ENCODE peak calls at places on chromosomes 1 and 21, in five cellular contexts. One of them, this sample, is unnamed.

GRCh38 chr1:43232071-43232470 is 37.7 kb upstream of the TMEM125 start:
- DNase-seq in PC-3: peak; percentile 58
- DNase-seq in colonic mucosa: no peak
- DNase-seq in psoas muscle: no peak
- DNase-seq in fibroblast of the aortic adventitia: peak; percentile 86
- DNase-seq in this sample: peak; percentile 67

GRCh38 chr1:81430955-81431646 is 369.6 kb upstream of the ADGRL2 start:
- DNase-seq in psoas muscle: no peak
- DNase-seq in fibroblast of the aortic adventitia: no peak
- DNase-seq in colonic mucosa: no peak
- DNase-seq in PC-3: no peak
- DNase-seq in this sample: no peak

GRCh38 chr1:212260557-212261342 is 24.5 kb upstream of the PPP2R5A start:
- DNase-seq in PC-3: peak; percentile 94
- DNase-seq in psoas muscle: no peak
- DNase-seq in fibroblast of the aortic adventitia: no peak
- DNase-seq in colonic mucosa: no peak
- DNase-seq in this sample: peak; percentile 33

GRCh38 chr21:32061755-32062154 is 188.9 kb downstream of the HUNK start:
- DNase-seq in psoas muscle: no peak
- DNase-seq in fibroblast of the aortic adventitia: no peak
- DNase-seq in PC-3: no peak
- DNase-seq in colonic mucosa: no peak
- DNase-seq in this sample: no peak

GRCh38 chr21:34728479-34728878 is 59.7 kb downstream of the CLIC6 start:
- DNase-seq in fibroblast of the aortic adventitia: no peak
- DNase-seq in colonic mucosa: peak; percentile 70
- DNase-seq in PC-3: peak; percentile 21
- DNase-seq in psoas muscle: no peak
- DNase-seq in this sample: no peak

GRCh38 chr1:167922611-167923074 is 8.7 kb upstream of the ADCY10 start:
- DNase-seq in psoas muscle: no peak
- DNase-seq in fibroblast of the aortic adventitia: no peak
- DNase-seq in PC-3: peak; percentile 79
- DNase-seq in colonic mucosa: no peak
- DNase-seq in this sample: no peak

GRCh38 chr1:29836626-29837305 is 600.4 kb downstream of the PTPRU start:
- DNase-seq in PC-3: no peak
- DNase-seq in psoas muscle: no peak
- DNase-seq in fibroblast of the aortic adventitia: no peak
- DNase-seq in colonic mucosa: no peak
- DNase-seq in this sample: no peak

GRCh38 chr1:35675773-35676172 is 34.4 kb upstream of the PSMB2 start:
- DNase-seq in fibroblast of the aortic adventitia: no peak
- DNase-seq in psoas muscle: no peak
- DNase-seq in PC-3: no peak
- DNase-seq in colonic mucosa: no peak
- DNase-seq in this sample: no peak

GRCh38 chr1:112712191-112712590 is 2.9 kb downstream of the PPM1J start:
- DNase-seq in colonic mucosa: no peak
- DNase-seq in fibroblast of the aortic adventitia: no peak
- DNase-seq in psoas muscle: no peak
- DNase-seq in PC-3: no peak
- DNase-seq in this sample: no peak

GRCh38 chr1:39395357-39395831 is 96.0 kb upstream of the BMP8A start:
- DNase-seq in PC-3: peak; percentile 72
- DNase-seq in colonic mucosa: peak; percentile 30
- DNase-seq in psoas muscle: no peak
- DNase-seq in fibroblast of the aortic adventitia: peak; percentile 80
- DNase-seq in this sample: peak; percentile 68

GRCh38 chr1:22045604-22046228 is 6.8 kb upstream of the CDC42 start:
- DNase-seq in colonic mucosa: no peak
- DNase-seq in fibroblast of the aortic adventitia: peak; percentile 39
- DNase-seq in PC-3: peak; percentile 29
- DNase-seq in psoas muscle: no peak
- DNase-seq in this sample: no peak

GRCh38 chr1:17662296-17662695 is 92.8 kb upstream of the ACTL8 start:
- DNase-seq in psoas muscle: no peak
- DNase-seq in colonic mucosa: no peak
- DNase-seq in fibroblast of the aortic adventitia: no peak
- DNase-seq in PC-3: no peak
- DNase-seq in this sample: no peak

GRCh38 chr21:20790113-20790512 is 208.1 kb upstream of the NCAM2 start:
- DNase-seq in colonic mucosa: no peak
- DNase-seq in PC-3: no peak
- DNase-seq in fibroblast of the aortic adventitia: no peak
- DNase-seq in psoas muscle: no peak
- DNase-seq in this sample: no peak

GRCh38 chr1:60564196-60564595 is 490.6 kb upstream of the C1orf87 start:
- DNase-seq in PC-3: no peak
- DNase-seq in fibroblast of the aortic adventitia: no peak
- DNase-seq in colonic mucosa: no peak
- DNase-seq in psoas muscle: no peak
- DNase-seq in this sample: no peak

GRCh38 chr1:87730274-87731222 is 401.9 kb downstream of the LMO4 start:
- DNase-seq in psoas muscle: no peak
- DNase-seq in colonic mucosa: no peak
- DNase-seq in fibroblast of the aortic adventitia: no peak
- DNase-seq in PC-3: no peak
- DNase-seq in this sample: no peak

GRCh38 chr1:167086033-167086432 is 4.1 kb downstream of the GPA33 start:
- DNase-seq in PC-3: no peak
- DNase-seq in fibroblast of the aortic adventitia: no peak
- DNase-seq in colonic mucosa: peak; percentile 70
- DNase-seq in psoas muscle: no peak
- DNase-seq in this sample: no peak

GRCh38 chr1:94753171-94753972 is 66.8 kb upstream of the SLC44A3 start:
- DNase-seq in colonic mucosa: no peak
- DNase-seq in psoas muscle: peak; percentile 26
- DNase-seq in PC-3: no peak
- DNase-seq in fibroblast of the aortic adventitia: no peak
- DNase-seq in this sample: peak; percentile 50

GRCh38 chr1:20321573-20321972 is 30.9 kb downstream of the VWA5B1 start:
- DNase-seq in colonic mucosa: no peak
- DNase-seq in psoas muscle: no peak
- DNase-seq in PC-3: no peak
- DNase-seq in fibroblast of the aortic adventitia: no peak
- DNase-seq in this sample: no peak

GRCh38 chr1:21347072-21347581 is 56.9 kb upstream of the ECE1 start:
- DNase-seq in colonic mucosa: no peak
- DNase-seq in fibroblast of the aortic adventitia: no peak
- DNase-seq in psoas muscle: no peak
- DNase-seq in PC-3: no peak
- DNase-seq in this sample: no peak

DNA sequence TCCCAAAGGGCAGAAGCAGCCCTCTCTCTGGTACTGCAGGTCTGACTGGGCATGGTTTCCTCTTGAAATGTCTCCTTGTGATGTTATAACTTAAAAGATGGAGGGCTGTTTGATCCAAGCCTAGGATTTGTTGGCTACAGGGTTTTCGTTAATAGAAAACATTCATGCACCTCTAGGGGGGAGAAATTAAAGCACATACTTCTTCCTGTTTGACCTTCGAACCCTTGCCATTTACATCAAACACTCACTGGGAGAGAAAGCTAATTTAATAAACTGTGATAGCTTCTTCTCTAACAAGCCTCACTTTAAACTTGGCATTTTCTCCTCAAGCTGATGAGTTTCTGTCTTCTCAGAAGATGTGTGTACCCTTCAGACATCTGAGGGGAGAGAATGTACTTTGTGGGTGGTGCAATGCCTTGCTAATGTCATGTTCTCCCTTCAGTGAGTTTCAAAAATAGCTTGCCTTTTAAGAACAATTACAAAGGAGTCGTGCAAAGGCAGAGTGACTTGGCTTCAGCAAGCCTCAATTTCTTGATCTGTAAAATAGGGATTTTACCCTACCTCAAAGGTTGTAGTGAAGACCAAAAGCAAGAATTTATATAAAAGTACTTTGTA is 20.4 kb downstream of the CACHD1 start:
- DNase-seq in psoas muscle: no peak
- DNase-seq in colonic mucosa: no peak
- DNase-seq in fibroblast of the aortic adventitia: no peak
- DNase-seq in PC-3: no peak
- DNase-seq in this sample: no peak
- TF ChIP-seq CTCF in psoas muscle: no peak
- TF ChIP-seq CTCF in colonic mucosa: no peak
- TF ChIP-seq CTCF in fibroblast of the aortic adventitia: no peak
- TF ChIP-seq CTCF in PC-3: no peak
- TF ChIP-seq CTCF in this sample: no peak

GRCh38 chr1:117633423-117633822 is 27.6 kb downstream of the TENT5C start:
- DNase-seq in fibroblast of the aortic adventitia: no peak
- DNase-seq in colonic mucosa: no peak
- DNase-seq in PC-3: no peak
- DNase-seq in psoas muscle: peak; percentile 59
- DNase-seq in this sample: no peak
- H3K4me3 ChIP-seq in fibroblast of the aortic adventitia: no peak overlapping the region
- H3K4me3 ChIP-seq in colonic mucosa: no peak overlapping the region
- H3K4me3 ChIP-seq in PC-3: no peak overlapping the region
- H3K4me3 ChIP-seq in psoas muscle: no peak overlapping the region
- H3K4me3 ChIP-seq in this sample: no peak overlapping the region

GRCh38 chr1:26475989-26476388 is 3.7 kb downstream of the HMGN2 start:
- DNase-seq in fibroblast of the aortic adventitia: no peak
- DNase-seq in psoas muscle: no peak
- DNase-seq in colonic mucosa: no peak
- DNase-seq in PC-3: no peak
- DNase-seq in this sample: no peak

GRCh38 chr1:26472330-26472900 is at the start of gene HMGN2:
- DNase-seq in fibroblast of the aortic adventitia: peak; percentile 83
- DNase-seq in psoas muscle: peak; percentile 88
- DNase-seq in PC-3: peak; percentile 87
- DNase-seq in colonic mucosa: peak; percentile 96
- DNase-seq in this sample: peak; percentile 82

GRCh38 chr1:26476958-26477357 is 4.7 kb downstream of the HMGN2 start:
- DNase-seq in psoas muscle: no peak
- DNase-seq in fibroblast of the aortic adventitia: no peak
- DNase-seq in PC-3: no peak
- DNase-seq in colonic mucosa: no peak
- DNase-seq in this sample: no peak

GRCh38 chr1:26472901-26473845 is 933 bp downstream of the HMGN2 start:
- DNase-seq in psoas muscle: peak; percentile 97
- DNase-seq in colonic mucosa: peak; percentile 96
- DNase-seq in fibroblast of the aortic adventitia: peak; percentile 91
- DNase-seq in PC-3: peak; percentile 92
- DNase-seq in this sample: peak; percentile 96

GRCh38 chr1:26474824-26475223 is 2.6 kb downstream of the HMGN2 start:
- DNase-seq in PC-3: no peak
- DNase-seq in colonic mucosa: no peak
- DNase-seq in fibroblast of the aortic adventitia: no peak
- DNase-seq in psoas muscle: no peak
- DNase-seq in this sample: no peak
- TF ChIP-seq CTCF in PC-3: no peak
- TF ChIP-seq CTCF in colonic mucosa: no peak
- TF ChIP-seq CTCF in fibroblast of the aortic adventitia: no peak
- TF ChIP-seq CTCF in psoas muscle: no peak
- TF ChIP-seq CTCF in this sample: no peak

GRCh38 chr1:14296795-14297194 is 301.7 kb upstream of the KAZN start:
- DNase-seq in psoas muscle: no peak
- DNase-seq in PC-3: peak; percentile 73
- DNase-seq in fibroblast of the aortic adventitia: peak; percentile 2
- DNase-seq in colonic mucosa: no peak
- DNase-seq in this sample: no peak

GRCh38 chr1:14294006-14294405 is 304.5 kb upstream of the KAZN start:
- DNase-seq in psoas muscle: no peak
- DNase-seq in fibroblast of the aortic adventitia: no peak
- DNase-seq in PC-3: no peak
- DNase-seq in colonic mucosa: no peak
- DNase-seq in this sample: no peak

GRCh38 chr1:14297356-14297755 is 301.1 kb upstream of the KAZN start:
- DNase-seq in PC-3: no peak
- DNase-seq in colonic mucosa: no peak
- DNase-seq in psoas muscle: no peak
- DNase-seq in fibroblast of the aortic adventitia: no peak
- DNase-seq in this sample: no peak

GRCh38 chr1:14292533-14292932 is 306.0 kb upstream of the KAZN start:
- DNase-seq in colonic mucosa: no peak
- DNase-seq in fibroblast of the aortic adventitia: no peak
- DNase-seq in PC-3: no peak
- DNase-seq in psoas muscle: no peak
- DNase-seq in this sample: no peak

DNA sequence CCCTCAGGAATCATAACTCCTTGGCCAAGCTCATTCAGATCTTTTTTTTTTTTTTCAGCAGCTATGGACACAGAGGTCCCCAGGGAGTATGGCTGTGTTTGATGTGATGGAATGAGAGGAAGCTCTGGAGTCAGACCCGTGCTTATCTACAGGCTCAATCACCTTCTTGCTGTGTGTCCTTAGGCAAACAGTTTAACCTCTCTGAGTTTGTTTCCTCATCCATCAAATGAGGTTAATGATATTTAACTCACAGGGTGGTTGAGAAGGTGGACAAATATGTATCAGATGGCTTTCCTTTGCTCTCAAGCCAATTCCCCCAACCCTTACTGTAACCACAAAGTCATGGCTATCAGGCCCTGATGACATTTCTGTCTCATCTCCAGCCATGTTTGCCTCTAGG is 303.6 kb upstream of the KAZN start:
- DNase-seq in PC-3: no peak
- DNase-seq in psoas muscle: no peak
- DNase-seq in fibroblast of the aortic adventitia: no peak
- DNase-seq in colonic mucosa: no peak
- DNase-seq in this sample: no peak
- H3K4me3 ChIP-seq in PC-3: no peak overlapping the region
- H3K4me3 ChIP-seq in psoas muscle: no peak overlapping the region
- H3K4me3 ChIP-seq in fibroblast of the aortic adventitia: no peak overlapping the region
- H3K4me3 ChIP-seq in colonic mucosa: no peak overlapping the region
- H3K4me3 ChIP-seq in this sample: no peak overlapping the region

DNA sequence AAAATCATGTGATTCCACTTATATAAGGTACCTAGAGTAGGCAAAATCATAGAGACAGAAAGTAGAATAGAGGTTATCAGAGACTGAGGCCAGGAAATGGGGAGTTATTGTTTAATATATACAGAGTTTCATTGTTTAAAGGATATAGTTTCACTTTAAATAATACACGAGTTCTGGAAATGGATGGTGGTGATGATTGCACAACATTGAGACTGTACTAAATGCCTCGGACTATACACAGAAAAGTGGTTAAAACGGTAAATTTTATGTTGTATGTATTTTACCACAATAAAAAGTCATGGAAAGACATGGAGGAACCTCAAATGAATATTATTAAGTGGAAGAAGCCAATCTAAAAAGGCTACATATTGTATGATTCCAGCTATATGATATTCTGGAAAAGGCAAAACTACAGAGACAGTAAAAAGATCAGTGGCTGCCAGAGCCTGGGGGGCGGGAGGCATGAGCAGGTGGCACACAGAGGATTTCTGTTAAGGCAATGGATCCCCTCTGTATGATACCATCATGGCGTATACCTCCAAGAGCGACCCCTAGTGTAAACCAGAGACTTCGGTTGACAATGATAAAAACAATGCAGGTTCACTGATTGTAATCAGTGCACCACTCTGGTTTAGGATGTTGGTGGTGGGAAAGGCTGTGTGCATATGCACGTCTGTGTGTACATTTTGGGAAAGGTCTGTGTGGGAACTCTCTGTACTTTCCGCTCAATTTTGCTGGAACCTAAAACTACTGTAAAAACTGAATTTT is 7.5 kb downstream of the C1orf198 start:
- DNase-seq in psoas muscle: no peak
- DNase-seq in PC-3: no peak
- DNase-seq in colonic mucosa: no peak
- DNase-seq in fibroblast of the aortic adventitia: no peak
- DNase-seq in this sample: no peak
- TF ChIP-seq CTCF in psoas muscle: no peak
- TF ChIP-seq CTCF in PC-3: peak; percentile 19
- TF ChIP-seq CTCF in colonic mucosa: no peak
- TF ChIP-seq CTCF in fibroblast of the aortic adventitia: no peak
- TF ChIP-seq CTCF in this sample: no peak